ENCODE peak calls at places on chromosomes 2 and 18, in eight cellular contexts. O is IMR-90; W is mammary epithelial cell; N is gastrocnemius medialis; H is spleen; L is Caco-2; Y is CD8-positive, alpha-beta T cell; B is psoas muscle. A is an unnamed sample. For H3K4me1 and H3K27me3, the result is how much of the 10 kb centered on the place peaks cover.

GRCh38 chr2:219748673-219749570 is 121.5 kb downstream of the SLC4A3 start:
- DNase-seq in W (no peak), N (no peak), L (no peak), O (no peak), H (no peak), Y (no peak), B (no peak), A (no peak)

GRCh38 chr2:12338946-12339697 is 377.6 kb upstream of the TRIB2 start:
- DNase-seq in H (no peak), L (no peak), N (no peak), O (no peak), W (no peak), Y (no peak), B (no peak), A (no peak)

GRCh38 chr2:237886702-237887481 is 27.5 kb downstream of the RAMP1 start:
- DNase-seq in Y (no peak), W (no peak), O (peak), H (peak), B (peak), L (no peak), N (peak), A (no peak)

GRCh38 chr2:61905372-61906186 is at the start of gene COMMD1:
- DNase-seq in B (peak), N (peak), O (peak), W (peak), Y (peak), H (peak), L (peak), A (peak)

GRCh38 chr2:18356676-18357075 is 203.8 kb downstream of the RDH14 start:
- DNase-seq in W (peak), O (peak), L (no peak), H (no peak), N (no peak), Y (no peak), B (no peak), A (no peak)

GRCh38 chr2:212791579-212791978 is 253.0 kb upstream of the ERBB4 start:
- DNase-seq in B (no peak), L (no peak), O (no peak), N (no peak), Y (no peak), W (no peak), H (no peak), A (no peak)

GRCh38 chr2:68901561-68901960 is 30.4 kb upstream of the BMP10 start:
- DNase-seq in W (no peak), N (no peak), O (no peak), Y (no peak), H (no peak), L (no peak), B (no peak), A (no peak)

GRCh38 chr18:50729326-50729725 is 90.5 kb downstream of the MRO start:
- DNase-seq in B (no peak), N (no peak), O (no peak), Y (no peak), L (no peak), H (no peak), W (no peak), A (no peak)

GRCh38 chr2:105775809-105776559 is 31.3 kb downstream of the NCK2 start:
- DNase-seq in W (no peak), N (no peak), O (no peak), Y (peak), L (no peak), H (peak), B (no peak), A (no peak)

GRCh38 chr18:34738173-34738894 is 28.2 kb downstream of the DTNA start:
- DNase-seq in H (no peak), N (peak), Y (no peak), L (peak), O (no peak), B (no peak), W (peak), A (peak)

GRCh38 chr2:198374375-198375072 is 570.1 kb downstream of the PLCL1 start:
- DNase-seq in N (no peak), O (peak), H (no peak), W (peak), B (no peak), Y (no peak), L (peak), A (peak)

GRCh38 chr2:154306261-154306970 is 392.1 kb upstream of the KCNJ3 start:
- DNase-seq in O (no peak), Y (no peak), N (no peak), H (no peak), W (no peak), B (no peak), L (no peak), A (no peak)

GRCh38 chr2:110819711-110820110 is 87.3 kb downstream of the ACOXL start:
- DNase-seq in N (no peak), L (no peak), Y (no peak), H (no peak), B (no peak), O (no peak), W (no peak), A (no peak)

GRCh38 chr2:110820128-110820527 is 87.8 kb downstream of the ACOXL start:
- DNase-seq in N (no peak), L (no peak), Y (no peak), H (no peak), O (no peak), W (no peak), B (no peak), A (no peak)

GRCh38 chr2:110816404-110817365 is 84.3 kb downstream of the ACOXL start:
- DNase-seq in L (no peak), W (peak), O (peak), Y (no peak), H (no peak), B (peak), N (peak), A (peak)

GRCh38 chr2:110815938-110816337 is 83.6 kb downstream of the ACOXL start:
- DNase-seq in Y (no peak), N (no peak), B (no peak), H (no peak), W (no peak), O (no peak), L (no peak), A (no peak)

GRCh38 chr2:110818767-110819481 is 86.6 kb downstream of the ACOXL start:
- DNase-seq in W (no peak), H (no peak), B (no peak), L (no peak), O (no peak), N (no peak), Y (no peak), A (no peak)
- TF ChIP-seq CTCF in W (no peak), H (no peak), B (no peak), L (peak), O (no peak), N (no peak), Y (no peak), A (peak)

GRCh38 chr18:79406708-79407107 is 11.0 kb downstream of the NFATC1 start:
- DNase-seq in W (no peak), L (no peak), B (no peak), N (no peak), O (no peak), Y (no peak), H (peak), A (no peak)
- H3K4me1 ChIP-seq in W (under half), L (under half), B (under half), N (under half), O (under half), Y (half or more), H (half or more), A (under half)

DNA sequence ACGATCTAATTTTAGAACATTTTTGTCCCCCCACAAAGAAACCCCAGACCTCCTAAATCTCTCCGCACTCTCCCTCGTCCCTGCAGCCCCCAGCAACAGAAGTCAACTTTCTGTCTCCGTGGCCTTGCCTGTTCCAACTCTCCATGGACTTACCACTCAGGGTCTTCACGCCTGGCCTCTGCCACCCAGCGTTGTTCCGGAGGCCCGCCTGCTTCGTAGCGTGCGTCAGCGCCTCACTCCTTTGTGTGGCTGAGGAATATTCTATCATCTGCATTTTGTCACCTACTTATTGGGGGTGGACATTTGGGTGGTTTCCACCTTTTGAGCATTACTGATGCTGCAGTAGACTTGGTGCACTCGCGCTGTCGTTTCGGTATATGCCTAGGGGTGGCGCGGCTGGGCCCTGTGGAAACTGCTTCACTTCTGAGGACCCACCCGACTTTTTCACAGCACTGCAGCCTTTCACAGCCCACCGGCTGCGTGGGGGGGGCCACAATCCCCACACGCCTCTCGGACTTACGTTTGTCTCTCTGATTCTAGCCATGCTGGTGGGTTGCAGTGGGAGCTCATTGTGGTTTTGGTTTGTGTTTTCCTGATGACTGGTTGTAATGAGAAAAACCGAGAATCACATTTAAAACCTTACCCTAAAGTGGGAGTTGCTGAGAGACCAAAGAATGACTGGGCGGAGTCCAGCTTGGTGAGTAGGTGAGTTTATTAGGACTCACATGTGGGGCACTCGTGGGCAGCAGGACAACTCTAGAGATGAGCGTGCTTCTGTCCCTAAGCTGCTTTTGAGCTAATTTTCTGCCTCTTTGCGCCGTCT is 1.4 kb upstream of the HSBP1L1 start:
- DNase-seq in O (no peak), B (no peak), N (no peak), H (no peak), W (no peak), Y (peak), L (no peak), A (no peak)
- H3K27me3 ChIP-seq in O (under half), B (under half), N (under half), H (under half), W (under half), Y (under half), L (under half), A (under half)

GRCh38 chr2:201182650-201183372 is at the start of gene CASP10:
- DNase-seq in L (peak), W (peak), N (no peak), H (no peak), Y (no peak), O (peak), B (no peak), A (peak)
- TF ChIP-seq CTCF in L (no peak), W (peak), N (peak), H (peak), Y (peak), O (peak), B (no peak), A (peak)

A was measured in foreskin keratinocyte.